ENCODE peak calls at places on chromosome 1, in eight cellular contexts. A is 8988T; S is hippocampal formation; W is dorsolateral prefrontal cortex; G is effector CD8-positive, alpha-beta T cell; X is AG04450; F is NCI-H1105 treated with DMSO at 0.1 percent for 48 hours; B is activated gamma-delta T cell treated with Interleukin-2 at 50 U/mL for 16 hours. U is an unnamed sample.

GRCh38 chr1:226708342-226708780 is 30.7 kb downstream of the ITPKB start:
- DNase-seq in G (no peak), W (no peak), F (peak), B (no peak), S (no peak), X (peak), A (no peak), U (no peak)

GRCh38 chr1:204465469-204466415 is 28.9 kb downstream of the PIK3C2B start:
- DNase-seq in G (no peak), A (no peak), W (no peak), F (no peak), S (no peak), B (no peak), X (no peak), U (no peak)

GRCh38 chr1:170657275-170657853 is 6.6 kb upstream of the PRRX1 start:
- DNase-seq in G (no peak), B (no peak), A (no peak), X (no peak), S (no peak), F (peak), W (no peak), U (no peak)

GRCh38 chr1:167430134-167430848 is 88.0 kb downstream of the CD247 start:
- DNase-seq in S (no peak), G (no peak), X (no peak), F (no peak), B (no peak), A (no peak), W (no peak), U (no peak)

GRCh38 chr1:94578856-94579255 is 37.3 kb upstream of the F3 start:
- DNase-seq in X (no peak), G (no peak), W (no peak), A (no peak), S (no peak), B (no peak), F (no peak), U (no peak)

GRCh38 chr1:184941735-184942134 is 32.6 kb downstream of the NIBAN1 start:
- DNase-seq in A (no peak), G (no peak), B (no peak), X (no peak), F (no peak), S (no peak), W (no peak), U (no peak)

GRCh38 chr1:181090653-181091126 is 2.2 kb downstream of the IER5 start:
- DNase-seq in W (no peak), S (no peak), G (no peak), F (no peak), A (no peak), B (no peak), X (no peak), U (no peak)

GRCh38 chr1:74363220-74363619 is 128.0 kb downstream of the TNNI3K start:
- DNase-seq in W (no peak), X (no peak), F (no peak), A (no peak), S (no peak), B (no peak), G (no peak), U (no peak)

GRCh38 chr1:2906105-2906504 is 104.6 kb upstream of the TTC34 start:
- DNase-seq in A (no peak), S (peak), B (no peak), X (no peak), G (no peak), W (peak), F (peak), U (no peak)

GRCh38 chr1:35642472-35642955 is 1.2 kb upstream of the PSMB2 start:
- DNase-seq in A (no peak), S (no peak), W (no peak), X (no peak), F (no peak), B (no peak), G (no peak), U (no peak)

GRCh38 chr1:9249534-9250335 is 15.2 kb downstream of the H6PD start:
- DNase-seq in X (no peak), S (peak), B (no peak), F (no peak), G (no peak), A (peak), W (peak), U (no peak)

GRCh38 chr1:163876546-163876945 is 554.8 kb downstream of the NUF2 start:
- DNase-seq in S (no peak), B (no peak), F (no peak), X (no peak), A (no peak), W (no peak), G (no peak), U (no peak)

GRCh38 chr1:11523261-11523660 is 44.3 kb downstream of the DISP3 start:
- DNase-seq in B (no peak), G (no peak), X (no peak), S (no peak), F (no peak), A (no peak), W (no peak), U (no peak)

GRCh38 chr1:98733782-98734112 is 72.2 kb downstream of the SNX7 start:
- DNase-seq in X (no peak), W (no peak), B (no peak), G (no peak), F (no peak), A (no peak), S (no peak), U (no peak)

GRCh38 chr1:87806377-87807094 is 477.9 kb downstream of the LMO4 start:
- DNase-seq in B (no peak), W (no peak), X (no peak), F (no peak), S (no peak), G (no peak), A (no peak), U (no peak)

GRCh38 chr1:2427976-2428375 is 15.6 kb upstream of the PEX10 start:
- DNase-seq in B (no peak), X (no peak), S (no peak), G (no peak), A (no peak), F (no peak), W (no peak), U (no peak)

GRCh38 chr1:53957231-53957818 is 11.2 kb downstream of the LRRC42 start:
- DNase-seq in A (peak), F (no peak), S (no peak), B (no peak), X (no peak), G (no peak), W (no peak), U (peak)

U was measured in retinal pigment epithelial cell.